ENCODE peak calls at places on chromosomes 1 and 21, in five cellular contexts. One of them, this sample, is unnamed.

GRCh38 chr1:109253803-109254620 is 4.7 kb downstream of the CELSR2 start:
- DNase-seq in CD4-positive, alpha-beta memory T cell: no peak
- DNase-seq in CD8-positive, alpha-beta memory T cell: no peak
- DNase-seq in heart left ventricle: no peak
- DNase-seq in endodermal cell: peak; percentile 80
- DNase-seq in this sample: no peak

GRCh38 chr1:94056996-94057395 is 64.0 kb downstream of the ABCA4 start:
- DNase-seq in CD4-positive, alpha-beta memory T cell: no peak
- DNase-seq in CD8-positive, alpha-beta memory T cell: no peak
- DNase-seq in heart left ventricle: no peak
- DNase-seq in endodermal cell: no peak
- DNase-seq in this sample: no peak

GRCh38 chr1:7476861-7477534 is 294.1 kb upstream of the VAMP3 start:
- DNase-seq in CD4-positive, alpha-beta memory T cell: no peak
- DNase-seq in CD8-positive, alpha-beta memory T cell: no peak
- DNase-seq in heart left ventricle: no peak
- DNase-seq in endodermal cell: no peak
- DNase-seq in this sample: no peak

GRCh38 chr1:171467626-171468025 is 17.7 kb upstream of the PRRC2C start:
- DNase-seq in CD4-positive, alpha-beta memory T cell: no peak
- DNase-seq in CD8-positive, alpha-beta memory T cell: no peak
- DNase-seq in heart left ventricle: no peak
- DNase-seq in endodermal cell: no peak
- DNase-seq in this sample: no peak

GRCh38 chr1:182688436-182688835 is 4.0 kb upstream of the RGS8 start:
- DNase-seq in CD4-positive, alpha-beta memory T cell: no peak
- DNase-seq in CD8-positive, alpha-beta memory T cell: no peak
- DNase-seq in heart left ventricle: no peak
- DNase-seq in endodermal cell: no peak
- DNase-seq in this sample: no peak

GRCh38 chr1:43048601-43049011 is 89.9 kb upstream of the SLC2A1 start:
- DNase-seq in CD4-positive, alpha-beta memory T cell: no peak
- DNase-seq in CD8-positive, alpha-beta memory T cell: no peak
- DNase-seq in heart left ventricle: no peak
- DNase-seq in endodermal cell: no peak
- DNase-seq in this sample: no peak

GRCh38 chr21:41964171-41964570 is 10.4 kb upstream of the C2CD2 start:
- DNase-seq in CD4-positive, alpha-beta memory T cell: no peak
- DNase-seq in CD8-positive, alpha-beta memory T cell: no peak
- DNase-seq in heart left ventricle: no peak
- DNase-seq in endodermal cell: peak; percentile 39
- DNase-seq in this sample: no peak

GRCh38 chr1:115822117-115822516 is 18.8 kb downstream of the NHLH2 start:
- DNase-seq in CD4-positive, alpha-beta memory T cell: no peak
- DNase-seq in CD8-positive, alpha-beta memory T cell: no peak
- DNase-seq in heart left ventricle: no peak
- DNase-seq in endodermal cell: no peak
- DNase-seq in this sample: no peak

GRCh38 chr1:31564606-31564989 is 11.7 kb upstream of the TINAGL1 start:
- DNase-seq in CD4-positive, alpha-beta memory T cell: no peak
- DNase-seq in CD8-positive, alpha-beta memory T cell: no peak
- DNase-seq in heart left ventricle: no peak
- DNase-seq in endodermal cell: peak; percentile 61
- DNase-seq in this sample: no peak

GRCh38 chr1:40691538-40692428 is at the start of gene NFYC:
- DNase-seq in CD4-positive, alpha-beta memory T cell: peak; percentile 97
- DNase-seq in CD8-positive, alpha-beta memory T cell: peak; percentile 94
- DNase-seq in heart left ventricle: peak; percentile 98
- DNase-seq in endodermal cell: peak; percentile 99
- DNase-seq in this sample: peak; percentile 97

GRCh38 chr1:234368320-234369032 is 4.8 kb upstream of the COA6 start:
- DNase-seq in CD4-positive, alpha-beta memory T cell: no peak
- DNase-seq in CD8-positive, alpha-beta memory T cell: no peak
- DNase-seq in heart left ventricle: no peak
- DNase-seq in endodermal cell: no peak
- DNase-seq in this sample: no peak

GRCh38 chr1:207520946-207521345 is 25.0 kb downstream of the CR1 start:
- DNase-seq in CD4-positive, alpha-beta memory T cell: no peak
- DNase-seq in CD8-positive, alpha-beta memory T cell: no peak
- DNase-seq in heart left ventricle: no peak
- DNase-seq in endodermal cell: no peak
- DNase-seq in this sample: no peak
- H3K27ac ChIP-seq in CD4-positive, alpha-beta memory T cell: no peak overlapping the region
- H3K27ac ChIP-seq in CD8-positive, alpha-beta memory T cell: peak overlapping the region; percentile 33
- H3K27ac ChIP-seq in heart left ventricle: no peak overlapping the region
- H3K27ac ChIP-seq in endodermal cell: no peak overlapping the region
- H3K27ac ChIP-seq in this sample: no peak overlapping the region

GRCh38 chr1:100720751-100721150 is 1.2 kb downstream of the VCAM1 start:
- DNase-seq in CD4-positive, alpha-beta memory T cell: no peak
- DNase-seq in CD8-positive, alpha-beta memory T cell: no peak
- DNase-seq in heart left ventricle: no peak
- DNase-seq in endodermal cell: no peak
- DNase-seq in this sample: no peak

GRCh38 chr1:100718581-100718980 is 961 bp upstream of the VCAM1 start:
- DNase-seq in CD4-positive, alpha-beta memory T cell: no peak
- DNase-seq in CD8-positive, alpha-beta memory T cell: no peak
- DNase-seq in heart left ventricle: no peak
- DNase-seq in endodermal cell: no peak
- DNase-seq in this sample: no peak

GRCh38 chr1:100717218-100717617 is 2.3 kb upstream of the VCAM1 start:
- DNase-seq in CD4-positive, alpha-beta memory T cell: no peak
- DNase-seq in CD8-positive, alpha-beta memory T cell: no peak
- DNase-seq in heart left ventricle: no peak
- DNase-seq in endodermal cell: no peak
- DNase-seq in this sample: no peak

GRCh38 chr1:100721502-100722205 is 2.1 kb downstream of the VCAM1 start:
- DNase-seq in CD4-positive, alpha-beta memory T cell: no peak
- DNase-seq in CD8-positive, alpha-beta memory T cell: no peak
- DNase-seq in heart left ventricle: no peak
- DNase-seq in endodermal cell: no peak
- DNase-seq in this sample: no peak

GRCh38 chr1:100719490-100719889 is at the start of gene VCAM1:
- DNase-seq in CD4-positive, alpha-beta memory T cell: no peak
- DNase-seq in CD8-positive, alpha-beta memory T cell: no peak
- DNase-seq in heart left ventricle: no peak
- DNase-seq in endodermal cell: peak; percentile 61
- DNase-seq in this sample: no peak
- H3K27ac ChIP-seq in CD4-positive, alpha-beta memory T cell: no peak within 1 kb of the TSS
- H3K27ac ChIP-seq in CD8-positive, alpha-beta memory T cell: no peak within 1 kb of the TSS
- H3K27ac ChIP-seq in heart left ventricle: no peak within 1 kb of the TSS
- H3K27ac ChIP-seq in endodermal cell: no peak within 1 kb of the TSS
- H3K27ac ChIP-seq in this sample: no peak within 1 kb of the TSS

DNA sequence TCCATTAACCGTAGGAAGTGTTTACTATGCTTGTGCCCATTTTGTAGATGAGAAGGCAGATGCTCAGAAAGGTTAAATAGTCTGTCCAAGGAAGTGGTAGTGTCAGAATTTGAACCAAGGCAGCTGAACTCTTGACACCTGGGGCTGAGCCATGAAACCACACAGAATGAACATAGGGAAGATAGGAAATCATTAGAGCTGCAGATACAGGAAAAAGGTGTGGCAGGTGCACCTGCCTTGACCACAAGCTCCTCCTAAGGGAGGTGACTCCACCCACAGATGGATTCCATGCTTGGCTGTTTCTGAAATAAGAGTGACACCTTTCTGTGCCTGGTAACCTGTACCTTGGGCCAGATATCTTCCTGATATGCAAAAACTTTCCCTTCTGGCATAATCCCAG is 69.9 kb upstream of the IGSF21 start:
- DNase-seq in CD4-positive, alpha-beta memory T cell: no peak
- DNase-seq in CD8-positive, alpha-beta memory T cell: no peak
- DNase-seq in heart left ventricle: no peak
- DNase-seq in endodermal cell: no peak
- DNase-seq in this sample: no peak
- H3K27ac ChIP-seq in CD4-positive, alpha-beta memory T cell: no peak overlapping the region
- H3K27ac ChIP-seq in CD8-positive, alpha-beta memory T cell: no peak overlapping the region
- H3K27ac ChIP-seq in heart left ventricle: no peak overlapping the region
- H3K27ac ChIP-seq in endodermal cell: no peak overlapping the region
- H3K27ac ChIP-seq in this sample: no peak overlapping the region

GRCh38 chr1:155178441-155179106 is 4.9 kb downstream of the TRIM46 start:
- DNase-seq in CD4-positive, alpha-beta memory T cell: no peak
- DNase-seq in CD8-positive, alpha-beta memory T cell: no peak
- DNase-seq in heart left ventricle: peak; percentile 54
- DNase-seq in endodermal cell: peak; percentile 36
- DNase-seq in this sample: peak; percentile 56
- H3K27ac ChIP-seq in CD4-positive, alpha-beta memory T cell: no peak overlapping the region
- H3K27ac ChIP-seq in CD8-positive, alpha-beta memory T cell: no peak overlapping the region
- H3K27ac ChIP-seq in heart left ventricle: no peak overlapping the region
- H3K27ac ChIP-seq in endodermal cell: no peak overlapping the region
- H3K27ac ChIP-seq in this sample: no peak overlapping the region

GRCh38 chr1:226874579-226875425 is 4.4 kb downstream of the PSEN2 start:
- DNase-seq in CD4-positive, alpha-beta memory T cell: no peak
- DNase-seq in CD8-positive, alpha-beta memory T cell: no peak
- DNase-seq in heart left ventricle: no peak
- DNase-seq in endodermal cell: peak; percentile 30
- DNase-seq in this sample: no peak

GRCh38 chr1:226873771-226874578 is 3.6 kb downstream of the PSEN2 start:
- DNase-seq in CD4-positive, alpha-beta memory T cell: no peak
- DNase-seq in CD8-positive, alpha-beta memory T cell: no peak
- DNase-seq in heart left ventricle: no peak
- DNase-seq in endodermal cell: peak; percentile 32
- DNase-seq in this sample: no peak

GRCh38 chr1:226877669-226878068 is 7.3 kb downstream of the PSEN2 start:
- DNase-seq in CD4-positive, alpha-beta memory T cell: no peak
- DNase-seq in CD8-positive, alpha-beta memory T cell: no peak
- DNase-seq in heart left ventricle: no peak
- DNase-seq in endodermal cell: no peak
- DNase-seq in this sample: peak; percentile 69

GRCh38 chr1:226872455-226872854 is 2.0 kb downstream of the PSEN2 start:
- DNase-seq in CD4-positive, alpha-beta memory T cell: no peak
- DNase-seq in CD8-positive, alpha-beta memory T cell: no peak
- DNase-seq in heart left ventricle: no peak
- DNase-seq in endodermal cell: peak; percentile 8
- DNase-seq in this sample: no peak

GRCh38 chr1:226875641-226876295 is 5.4 kb downstream of the PSEN2 start:
- DNase-seq in CD4-positive, alpha-beta memory T cell: no peak
- DNase-seq in CD8-positive, alpha-beta memory T cell: no peak
- DNase-seq in heart left ventricle: no peak
- DNase-seq in endodermal cell: peak; percentile 66
- DNase-seq in this sample: peak; percentile 78
- H3K27ac ChIP-seq in CD4-positive, alpha-beta memory T cell: no peak overlapping the region
- H3K27ac ChIP-seq in CD8-positive, alpha-beta memory T cell: no peak overlapping the region
- H3K27ac ChIP-seq in heart left ventricle: no peak overlapping the region
- H3K27ac ChIP-seq in endodermal cell: no peak overlapping the region
- H3K27ac ChIP-seq in this sample: no peak overlapping the region

DNA sequence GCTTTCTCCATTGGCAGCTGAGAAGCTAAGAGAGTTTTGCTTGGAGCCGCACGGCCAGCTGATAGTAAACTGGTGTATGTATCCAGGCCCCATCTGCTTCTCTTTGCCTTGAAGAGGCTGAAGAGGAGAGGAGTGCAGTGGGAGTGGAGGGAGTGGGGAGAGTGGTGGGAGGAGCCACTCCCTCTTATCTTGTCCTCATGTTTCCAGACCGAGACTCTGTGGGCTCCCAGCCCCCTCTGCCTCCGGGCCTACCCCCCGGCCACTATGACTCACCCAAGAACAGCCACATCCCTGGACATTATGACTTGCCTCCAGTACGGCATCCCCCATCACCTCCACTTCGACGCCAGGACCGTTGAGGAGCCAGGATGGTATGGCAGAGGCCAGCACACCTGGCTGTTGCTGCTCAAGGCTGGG is 6.0 kb upstream of the LRRC71 start:
- DNase-seq in CD4-positive, alpha-beta memory T cell: peak; percentile 10
- DNase-seq in CD8-positive, alpha-beta memory T cell: no peak
- DNase-seq in heart left ventricle: peak; percentile 37
- DNase-seq in endodermal cell: no peak
- DNase-seq in this sample: peak; percentile 19
- H3K27ac ChIP-seq in CD4-positive, alpha-beta memory T cell: no peak overlapping the region
- H3K27ac ChIP-seq in CD8-positive, alpha-beta memory T cell: peak overlapping the region; percentile 79
- H3K27ac ChIP-seq in heart left ventricle: no peak overlapping the region
- H3K27ac ChIP-seq in endodermal cell: no peak overlapping the region
- H3K27ac ChIP-seq in this sample: no peak overlapping the region

This sample was measured in right lobe of liver.